ENCODE peak calls at places on chromosomes 4 and X, in eight cellular contexts. One of them, this sample, is unnamed.

GRCh38 chrX:42398967-42399631 is 378.9 kb downstream of the PPP1R2C start:
- DNase-seq in SK-N-SH: no peak
- DNase-seq in mesenchymal stem cell: peak; percentile 2
- DNase-seq in keratinocyte: no peak
- DNase-seq in IMR-90: no peak
- DNase-seq in MM.1S: no peak
- DNase-seq in GM23338: no peak
- DNase-seq in GM23248: no peak
- DNase-seq in this sample: peak; percentile 1

GRCh38 chr4:96149911-96150310 is 310.0 kb downstream of the PDHA2 start:
- DNase-seq in keratinocyte: no peak
- DNase-seq in IMR-90: no peak
- DNase-seq in MM.1S: no peak
- DNase-seq in GM23248: no peak
- DNase-seq in mesenchymal stem cell: peak; percentile 79
- DNase-seq in GM23338: no peak
- DNase-seq in SK-N-SH: no peak
- DNase-seq in this sample: peak; percentile 2

GRCh38 chrX:2819345-2820130 is 9.2 kb upstream of the GYG2 start:
- DNase-seq in IMR-90: peak; percentile 39
- DNase-seq in GM23338: no peak
- DNase-seq in keratinocyte: no peak
- DNase-seq in mesenchymal stem cell: peak; percentile 32
- DNase-seq in SK-N-SH: peak; percentile 39
- DNase-seq in GM23248: peak; percentile 57
- DNase-seq in MM.1S: no peak
- DNase-seq in this sample: peak; percentile 20

GRCh38 chrX:136168929-136169735 is 21.8 kb downstream of the FHL1 start:
- DNase-seq in IMR-90: peak; percentile 97
- DNase-seq in MM.1S: no peak
- DNase-seq in mesenchymal stem cell: peak; percentile 97
- DNase-seq in GM23248: peak; percentile 86
- DNase-seq in SK-N-SH: peak; percentile 69
- DNase-seq in keratinocyte: no peak
- DNase-seq in GM23338: peak; percentile 85
- DNase-seq in this sample: peak; percentile 92

GRCh38 chr4:77193511-77194236 is 36.7 kb downstream of the CCNG2 start:
- DNase-seq in MM.1S: peak; percentile 78
- DNase-seq in keratinocyte: no peak
- DNase-seq in GM23248: no peak
- DNase-seq in IMR-90: no peak
- DNase-seq in SK-N-SH: no peak
- DNase-seq in GM23338: peak; percentile 95
- DNase-seq in mesenchymal stem cell: peak; percentile 15
- DNase-seq in this sample: no peak

GRCh38 chr4:38868055-38868965 is 704 bp downstream of the FAM114A1 start:
- DNase-seq in keratinocyte: no peak
- DNase-seq in mesenchymal stem cell: peak; percentile 55
- DNase-seq in GM23248: peak; percentile 72
- DNase-seq in IMR-90: peak; percentile 60
- DNase-seq in SK-N-SH: no peak
- DNase-seq in MM.1S: no peak
- DNase-seq in GM23338: peak; percentile 44
- DNase-seq in this sample: peak; percentile 61

GRCh38 chr4:7395635-7396034 is 39.1 kb downstream of the PSAPL1 start:
- DNase-seq in mesenchymal stem cell: no peak
- DNase-seq in GM23248: no peak
- DNase-seq in SK-N-SH: peak; percentile 10
- DNase-seq in keratinocyte: no peak
- DNase-seq in GM23338: no peak
- DNase-seq in MM.1S: no peak
- DNase-seq in IMR-90: no peak
- DNase-seq in this sample: no peak

GRCh38 chr4:75904086-75904485 is 1.8 kb upstream of the PPEF2 start:
- DNase-seq in mesenchymal stem cell: no peak
- DNase-seq in SK-N-SH: no peak
- DNase-seq in keratinocyte: no peak
- DNase-seq in GM23248: no peak
- DNase-seq in GM23338: no peak
- DNase-seq in IMR-90: no peak
- DNase-seq in MM.1S: no peak
- DNase-seq in this sample: no peak

GRCh38 chr4:53714377-53715140 is 123.3 kb upstream of the LNX1 start:
- DNase-seq in MM.1S: no peak
- DNase-seq in GM23338: no peak
- DNase-seq in keratinocyte: no peak
- DNase-seq in mesenchymal stem cell: no peak
- DNase-seq in GM23248: peak; percentile 82
- DNase-seq in IMR-90: peak; percentile 74
- DNase-seq in SK-N-SH: no peak
- DNase-seq in this sample: no peak

DNA sequence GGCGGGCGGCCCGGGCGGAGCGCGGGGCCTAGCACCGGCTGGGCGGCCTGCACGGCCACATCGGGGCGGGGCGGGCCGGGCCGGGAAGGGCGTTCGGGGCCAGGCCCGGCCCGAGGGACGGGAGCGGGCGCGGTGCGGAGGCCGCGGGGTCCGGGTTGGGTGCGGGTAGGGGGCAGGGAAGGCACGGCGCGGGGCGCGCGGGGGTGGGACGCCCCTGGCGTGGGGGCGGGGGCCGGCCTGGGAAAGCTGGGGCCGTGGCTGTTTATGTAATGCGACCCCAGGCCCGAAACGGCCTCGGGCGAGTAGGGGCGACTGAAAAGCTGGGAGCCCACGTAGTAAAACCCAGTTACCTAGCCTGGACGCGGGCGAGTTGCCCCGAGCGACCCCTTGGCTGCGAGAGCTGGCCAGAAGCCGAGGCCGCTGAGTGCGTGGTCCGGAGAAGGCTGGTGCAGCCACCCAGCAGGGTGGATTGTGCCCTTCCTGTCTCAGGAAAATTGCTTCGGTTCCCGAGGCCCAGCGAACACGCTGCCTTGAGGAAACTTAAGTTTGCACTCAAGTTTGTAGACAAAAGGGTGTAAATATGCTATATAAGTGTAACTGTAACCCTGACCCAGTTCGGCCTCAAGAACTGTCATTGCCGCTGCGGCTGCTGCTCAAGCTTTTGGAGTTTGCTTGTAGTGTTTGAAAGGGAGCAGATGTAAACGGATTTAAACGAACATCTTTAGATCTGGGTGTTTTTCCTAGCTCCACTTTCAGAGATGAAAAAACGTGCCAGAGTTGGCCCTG is 585 bp downstream of the SEC24B start:
- DNase-seq in GM23338: peak; percentile 50
- DNase-seq in mesenchymal stem cell: peak; percentile 49
- DNase-seq in SK-N-SH: peak; percentile 64
- DNase-seq in keratinocyte: no peak
- DNase-seq in IMR-90: peak; percentile 18
- DNase-seq in MM.1S: peak; percentile 19
- DNase-seq in GM23248: peak; percentile 66
- DNase-seq in this sample: peak; percentile 57
- H2AFZ ChIP-seq in GM23338: peak overlapping the region; percentile 35
- H2AFZ ChIP-seq in mesenchymal stem cell: no peak overlapping the region
- H2AFZ ChIP-seq in SK-N-SH: peak overlapping the region; percentile 32
- H2AFZ ChIP-seq in keratinocyte: no peak overlapping the region
- H2AFZ ChIP-seq in IMR-90: peak overlapping the region; percentile 94
- H2AFZ ChIP-seq in MM.1S: peak overlapping the region; percentile 47
- H2AFZ ChIP-seq in GM23248: peak overlapping the region; percentile 31
- H2AFZ ChIP-seq in this sample: peak overlapping the region; percentile 88

DNA sequence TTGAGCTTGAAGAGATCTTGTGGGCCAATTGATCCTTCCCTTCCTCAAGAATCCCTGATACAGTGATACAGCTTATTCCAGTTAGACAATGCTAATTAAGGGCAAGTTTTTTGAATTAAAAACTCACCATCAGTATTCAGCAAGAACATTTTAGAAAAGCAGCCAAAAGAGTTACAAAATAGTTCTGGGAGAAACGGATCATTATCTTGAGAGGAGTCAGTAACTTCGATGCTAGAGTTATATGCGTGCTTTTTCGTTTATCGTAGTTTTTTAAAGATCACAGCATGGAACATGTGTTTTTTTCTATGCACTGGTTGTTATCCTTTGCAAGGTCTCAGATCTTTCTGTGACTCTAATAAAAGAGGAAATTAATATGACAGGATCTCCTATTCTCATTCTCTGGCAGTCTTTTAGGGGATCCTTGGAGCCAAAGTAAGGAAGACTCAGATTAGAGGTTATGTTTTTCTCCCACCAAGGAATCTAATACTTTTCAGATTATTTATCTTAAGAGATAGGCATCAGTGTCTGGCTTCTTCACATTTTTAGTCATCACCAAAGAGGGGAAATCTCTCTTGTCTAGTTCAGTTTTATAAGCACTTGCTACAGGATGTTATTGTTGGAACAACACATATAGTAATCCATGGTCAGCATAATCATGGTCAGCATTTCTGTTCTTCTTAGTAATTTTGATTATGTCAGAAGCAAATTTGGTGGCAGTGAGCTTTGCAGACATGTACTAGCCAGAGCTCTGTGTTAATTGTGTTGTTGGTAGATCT is 109.7 kb downstream of the PDLIM5 start:
- DNase-seq in SK-N-SH: no peak
- DNase-seq in GM23248: peak; percentile 77
- DNase-seq in mesenchymal stem cell: peak; percentile 87
- DNase-seq in IMR-90: peak; percentile 87
- DNase-seq in GM23338: no peak
- DNase-seq in MM.1S: no peak
- DNase-seq in keratinocyte: no peak
- DNase-seq in this sample: peak; percentile 90
- H3K4me1 ChIP-seq in SK-N-SH: peaks cover 42% of the 10 kb centered on the region
- H3K4me1 ChIP-seq in GM23248: peaks cover 49% of the 10 kb centered on the region
- H3K4me1 ChIP-seq in mesenchymal stem cell: no peaks in the 10 kb centered on the region
- H3K4me1 ChIP-seq in IMR-90: peaks cover 5% of the 10 kb centered on the region
- H3K4me1 ChIP-seq in GM23338: no peaks in the 10 kb centered on the region
- H3K4me1 ChIP-seq in MM.1S: no peaks in the 10 kb centered on the region
- H3K4me1 ChIP-seq in keratinocyte: peaks cover 29% of the 10 kb centered on the region
- H3K4me1 ChIP-seq in this sample: peaks cover 68% of the 10 kb centered on the region

GRCh38 chr4:1136028-1136427 is 22.7 kb upstream of the RNF212 start:
- DNase-seq in GM23338: no peak
- DNase-seq in keratinocyte: no peak
- DNase-seq in SK-N-SH: no peak
- DNase-seq in GM23248: no peak
- DNase-seq in IMR-90: no peak
- DNase-seq in MM.1S: peak; percentile 51
- DNase-seq in mesenchymal stem cell: peak; percentile 37
- DNase-seq in this sample: no peak

GRCh38 chr4:1126506-1126905 is 13.1 kb upstream of the RNF212 start:
- DNase-seq in MM.1S: no peak
- DNase-seq in keratinocyte: no peak
- DNase-seq in IMR-90: peak; percentile 33
- DNase-seq in GM23338: no peak
- DNase-seq in GM23248: peak; percentile 49
- DNase-seq in SK-N-SH: no peak
- DNase-seq in mesenchymal stem cell: peak; percentile 15
- DNase-seq in this sample: no peak

GRCh38 chr4:1133033-1133432 is 19.7 kb upstream of the RNF212 start:
- DNase-seq in MM.1S: no peak
- DNase-seq in GM23338: no peak
- DNase-seq in IMR-90: no peak
- DNase-seq in keratinocyte: no peak
- DNase-seq in SK-N-SH: no peak
- DNase-seq in mesenchymal stem cell: no peak
- DNase-seq in GM23248: no peak
- DNase-seq in this sample: no peak

GRCh38 chr4:1130318-1131186 is 17.2 kb upstream of the RNF212 start:
- DNase-seq in IMR-90: peak; percentile 76
- DNase-seq in GM23338: peak; percentile 74
- DNase-seq in MM.1S: peak; percentile 78
- DNase-seq in mesenchymal stem cell: peak; percentile 76
- DNase-seq in SK-N-SH: peak; percentile 79
- DNase-seq in GM23248: peak; percentile 75
- DNase-seq in keratinocyte: peak; percentile 13
- DNase-seq in this sample: peak; percentile 88
- H2AFZ ChIP-seq in IMR-90: peak overlapping the region; percentile 19
- H2AFZ ChIP-seq in GM23338: no peak overlapping the region
- H2AFZ ChIP-seq in MM.1S: no peak overlapping the region
- H2AFZ ChIP-seq in mesenchymal stem cell: no peak overlapping the region
- H2AFZ ChIP-seq in SK-N-SH: no peak overlapping the region
- H2AFZ ChIP-seq in GM23248: no peak overlapping the region
- H2AFZ ChIP-seq in keratinocyte: no peak overlapping the region
- H2AFZ ChIP-seq in this sample: no peak overlapping the region

GRCh38 chrX:129982300-129983246 is at the start of gene BCORL1:
- DNase-seq in MM.1S: peak; percentile 87
- DNase-seq in GM23248: peak; percentile 91
- DNase-seq in mesenchymal stem cell: peak; percentile 94
- DNase-seq in keratinocyte: peak; percentile 33
- DNase-seq in IMR-90: peak; percentile 89
- DNase-seq in SK-N-SH: peak; percentile 98
- DNase-seq in GM23338: peak; percentile 89
- DNase-seq in this sample: peak; percentile 92
- H3K4me1 ChIP-seq in MM.1S: no peaks in the 10 kb centered on the region
- H3K4me1 ChIP-seq in GM23248: no peaks in the 10 kb centered on the region
- H3K4me1 ChIP-seq in mesenchymal stem cell: peaks cover 2% of the 10 kb centered on the region
- H3K4me1 ChIP-seq in keratinocyte: no peaks in the 10 kb centered on the region
- H3K4me1 ChIP-seq in IMR-90: no peaks in the 10 kb centered on the region
- H3K4me1 ChIP-seq in SK-N-SH: no peaks in the 10 kb centered on the region
- H3K4me1 ChIP-seq in GM23338: no peaks in the 10 kb centered on the region
- H3K4me1 ChIP-seq in this sample: peaks cover 11% of the 10 kb centered on the region

GRCh38 chr4:125316391-125316780 is 1.6 kb downstream of the FAT4 start:
- DNase-seq in GM23338: peak; percentile 59
- DNase-seq in SK-N-SH: peak; percentile 39
- DNase-seq in mesenchymal stem cell: no peak
- DNase-seq in keratinocyte: no peak
- DNase-seq in MM.1S: no peak
- DNase-seq in GM23248: peak; percentile 65
- DNase-seq in IMR-90: no peak
- DNase-seq in this sample: no peak

GRCh38 chr4:125316781-125317525 is 2.2 kb downstream of the FAT4 start:
- DNase-seq in IMR-90: peak; percentile 35
- DNase-seq in MM.1S: no peak
- DNase-seq in GM23338: peak; percentile 67
- DNase-seq in keratinocyte: no peak
- DNase-seq in GM23248: peak; percentile 74
- DNase-seq in SK-N-SH: peak; percentile 66
- DNase-seq in mesenchymal stem cell: peak; percentile 64
- DNase-seq in this sample: peak; percentile 47

GRCh38 chr4:125313989-125314602 is 659 bp upstream of the FAT4 start:
- DNase-seq in keratinocyte: no peak
- DNase-seq in mesenchymal stem cell: no peak
- DNase-seq in GM23248: peak; percentile 2
- DNase-seq in IMR-90: peak; percentile 8
- DNase-seq in GM23338: peak; percentile 19
- DNase-seq in MM.1S: no peak
- DNase-seq in SK-N-SH: no peak
- DNase-seq in this sample: no peak

GRCh38 chr4:125314676-125315570 is at the start of gene FAT4:
- DNase-seq in GM23248: peak; percentile 99
- DNase-seq in mesenchymal stem cell: peak; percentile 99
- DNase-seq in GM23338: peak; percentile 94
- DNase-seq in IMR-90: peak; percentile 97
- DNase-seq in keratinocyte: no peak
- DNase-seq in SK-N-SH: peak; percentile 89
- DNase-seq in MM.1S: peak; percentile 94
- DNase-seq in this sample: peak; percentile 99

GRCh38 chr4:125315571-125316390 is 1.0 kb downstream of the FAT4 start:
- DNase-seq in GM23338: peak; percentile 75
- DNase-seq in IMR-90: peak; percentile 54
- DNase-seq in SK-N-SH: peak; percentile 69
- DNase-seq in keratinocyte: no peak
- DNase-seq in GM23248: peak; percentile 81
- DNase-seq in mesenchymal stem cell: peak; percentile 71
- DNase-seq in MM.1S: peak; percentile 28
- DNase-seq in this sample: peak; percentile 62
- H2AFZ ChIP-seq in GM23338: peak overlapping the region; percentile 97
- H2AFZ ChIP-seq in IMR-90: peak overlapping the region; percentile 97
- H2AFZ ChIP-seq in SK-N-SH: peak overlapping the region; percentile 74
- H2AFZ ChIP-seq in keratinocyte: peak overlapping the region; percentile 98
- H2AFZ ChIP-seq in GM23248: peak overlapping the region; percentile 95
- H2AFZ ChIP-seq in mesenchymal stem cell: peak overlapping the region; percentile 75
- H2AFZ ChIP-seq in MM.1S: peak overlapping the region; percentile 95
- H2AFZ ChIP-seq in this sample: peak overlapping the region; percentile 82